ENCODE peak calls at places on chromosomes 16 and 17, in nine cellular contexts. Y is cardiac muscle cell, H is A549, L is mammary epithelial cell, X is uterus, E is IMR-90, M is left ventricle myocardium inferior, A is hepatocyte, G is GM12878. N is an unnamed sample.

GRCh38 chr17:50265690-50266306 is 8.5 kb upstream of the TMEM92 start:
- DNase-seq in Y (no peak), H (no peak), L (no peak), X (no peak), E (no peak), M (no peak), A (peak), G (no peak), N (no peak)

GRCh38 chr17:64496348-64496785 is 487 bp downstream of the POLG2 start:
- DNase-seq in Y (peak), H (no peak), L (no peak), X (no peak), E (no peak), M (no peak), A (no peak), G (no peak), N (peak)

GRCh38 chr17:75513667-75514052 is 1.7 kb downstream of the CASKIN2 start:
- DNase-seq in Y (no peak), H (no peak), L (no peak), X (no peak), E (no peak), M (no peak), A (no peak), G (no peak), N (no peak)

GRCh38 chr16:88920618-88921602 is 54.5 kb upstream of the PABPN1L start:
- DNase-seq in Y (no peak), H (no peak), L (no peak), X (peak), E (peak), M (peak), A (peak), G (no peak), N (peak)

GRCh38 chr16:70703041-70703834 is 17.4 kb upstream of the MTSS2 start:
- DNase-seq in Y (peak), H (no peak), L (no peak), X (peak), E (peak), M (peak), A (peak), G (no peak), N (peak)

GRCh38 chr16:89921131-89921698 is 1.9 kb upstream of the TUBB3 start:
- DNase-seq in Y (no peak), H (no peak), L (no peak), X (no peak), E (no peak), M (no peak), A (no peak), G (no peak), N (peak)

GRCh38 chr16:86668136-86668535 is 89.8 kb downstream of the FOXL1 start:
- DNase-seq in Y (peak), H (peak), L (peak), X (no peak), E (peak), M (no peak), A (peak), G (no peak), N (peak)

GRCh38 chr16:12504312-12504711 is 299.4 kb downstream of the CPPED1 start:
- DNase-seq in Y (no peak), H (no peak), L (no peak), X (no peak), E (peak), M (no peak), A (no peak), G (no peak), N (no peak)

GRCh38 chr17:69575346-69575761 is 160.9 kb downstream of the MAP2K6 start:
- DNase-seq in Y (no peak), H (peak), L (no peak), X (no peak), E (peak), M (no peak), A (no peak), G (no peak), N (peak)

GRCh38 chr17:19630651-19631050 is 17.9 kb upstream of the ALDH3A2 start:
- DNase-seq in Y (no peak), H (no peak), L (no peak), X (no peak), E (no peak), M (no peak), A (no peak), G (no peak), N (no peak)

GRCh38 chr16:51538707-51539604 is 387.9 kb upstream of the SALL1 start:
- DNase-seq in Y (no peak), H (peak), L (peak), X (no peak), E (peak), M (no peak), A (peak), G (no peak), N (peak)
- H3K27ac ChIP-seq in Y (no peak), H (peak), L (peak), X (no peak), E (peak), M (no peak), A (no peak), G (no peak), N (peak)

DNA sequence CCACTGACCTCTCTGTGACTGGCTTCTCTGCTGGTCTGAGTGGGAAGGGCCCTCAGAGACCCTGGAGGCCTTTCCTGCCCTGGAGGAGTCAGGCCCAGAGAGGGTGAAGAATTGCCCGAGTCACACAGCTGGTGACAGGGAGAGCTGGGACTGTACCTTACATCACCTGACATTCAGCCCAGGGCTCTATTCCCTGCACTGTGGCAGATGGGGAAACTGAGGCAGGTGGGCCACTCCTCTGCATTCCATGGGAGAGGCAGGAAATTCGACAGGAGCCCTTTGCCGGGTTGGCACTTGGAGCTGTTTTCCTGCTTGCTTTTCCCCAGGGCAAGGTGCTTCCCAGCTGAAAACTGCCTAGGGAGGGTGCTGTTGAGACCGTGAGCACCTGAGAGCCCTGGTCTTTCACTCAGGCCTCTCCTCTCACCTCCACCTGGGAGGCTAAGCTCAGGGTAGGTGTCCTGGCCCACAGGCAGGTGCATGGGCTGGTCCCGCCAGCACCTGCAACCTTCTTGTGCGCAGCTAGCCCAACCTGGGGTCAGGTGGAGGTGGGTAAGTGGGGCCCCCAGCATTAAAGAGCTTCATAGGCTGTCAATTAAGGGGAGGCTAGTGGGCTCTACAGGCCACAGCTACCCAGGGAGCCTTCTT is 8.5 kb downstream of the ADCY7 start:
- DNase-seq in Y (no peak), H (no peak), L (no peak), X (no peak), E (no peak), M (no peak), A (no peak), G (no peak), N (no peak)
- H3K27ac ChIP-seq in Y (no peak), H (no peak), L (no peak), X (no peak), E (no peak), M (peak), A (no peak), G (peak), N (no peak)

DNA sequence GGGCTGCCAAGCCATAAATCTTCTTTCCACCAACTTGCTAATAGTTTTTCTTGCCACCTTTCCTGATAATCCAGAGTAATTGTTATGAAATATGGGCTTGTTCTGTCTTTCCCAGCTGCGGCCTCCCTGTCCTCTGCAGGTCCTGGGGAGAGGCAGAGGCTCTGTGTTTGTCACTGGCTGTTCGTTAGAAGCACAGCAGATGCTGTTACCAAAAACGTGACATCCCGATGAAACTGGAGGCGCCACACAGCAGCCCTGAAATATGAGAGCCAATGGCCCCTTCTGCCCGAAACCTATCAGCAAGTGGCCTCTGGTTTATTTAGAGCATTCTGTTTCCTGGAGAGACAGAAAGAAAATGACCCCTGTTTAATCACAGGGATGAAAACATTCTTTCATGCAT is 115.1 kb upstream of the ANKFN1 start:
- DNase-seq in Y (no peak), H (no peak), L (no peak), X (no peak), E (no peak), M (no peak), A (no peak), G (no peak), N (no peak)
- H3K27ac ChIP-seq in Y (no peak), H (no peak), L (no peak), X (no peak), E (no peak), M (no peak), A (no peak), G (no peak), N (no peak)

GRCh38 chr16:68909099-68909733 is 65.9 kb downstream of the TANGO6 start:
- DNase-seq in Y (no peak), H (no peak), L (no peak), X (no peak), E (peak), M (no peak), A (peak), G (no peak), N (no peak)
- H3K27ac ChIP-seq in Y (no peak), H (peak), L (no peak), X (no peak), E (peak), M (no peak), A (peak), G (no peak), N (no peak)

DNA sequence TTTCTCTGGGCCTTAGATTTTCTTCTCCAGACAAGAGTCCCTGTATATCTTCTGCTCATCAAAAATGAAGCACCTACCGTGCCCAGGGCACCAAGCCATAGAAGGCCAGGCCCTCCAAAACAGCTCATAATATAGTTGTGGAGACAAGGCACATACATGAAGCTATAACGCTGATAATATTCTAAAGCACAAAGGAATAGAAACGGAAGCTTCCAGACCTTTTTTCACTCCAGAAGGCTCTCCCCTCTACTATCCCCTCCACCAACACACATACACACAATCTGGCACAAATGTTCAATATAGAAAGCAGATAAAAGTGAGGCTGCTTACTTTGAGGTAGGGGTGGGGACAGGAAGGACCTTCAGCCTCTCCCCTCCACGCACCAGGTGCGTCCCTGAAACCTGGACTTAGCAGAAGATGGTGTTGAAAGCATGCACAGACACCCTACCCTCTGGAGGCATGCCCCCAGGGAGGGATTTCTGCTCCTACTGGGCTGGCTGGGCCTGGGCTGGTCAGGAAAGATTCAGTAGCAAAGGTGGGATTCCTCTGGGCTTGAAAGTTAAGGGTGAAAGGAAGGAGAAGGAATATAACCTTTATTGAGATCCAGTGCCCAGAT is 14.1 kb upstream of the SUPT4H1 start:
- DNase-seq in Y (no peak), H (no peak), L (no peak), X (no peak), E (no peak), M (no peak), A (no peak), G (no peak), N (no peak)
- H3K27ac ChIP-seq in Y (peak), H (peak), L (no peak), X (no peak), E (no peak), M (no peak), A (peak), G (no peak), N (no peak)

GRCh38 chr17:9116311-9116820 is 95.1 kb downstream of the NTN1 start:
- DNase-seq in Y (no peak), H (no peak), L (no peak), X (no peak), E (no peak), M (no peak), A (no peak), G (no peak), N (no peak)
- H3K27ac ChIP-seq in Y (no peak), H (peak), L (no peak), X (peak), E (no peak), M (no peak), A (no peak), G (no peak), N (no peak)

DNA sequence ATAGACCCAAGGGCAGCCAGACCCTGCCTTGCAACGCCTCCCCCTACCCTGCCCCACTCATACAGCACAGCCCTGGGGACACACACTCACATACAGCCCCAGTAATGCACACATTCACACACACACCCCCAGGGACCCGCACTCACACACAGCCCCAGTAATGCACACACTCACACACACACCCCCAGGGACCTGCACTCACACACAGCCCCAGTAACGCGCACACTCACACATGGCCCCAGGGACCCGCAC is 3.1 kb downstream of the CCDC102A start:
- DNase-seq in Y (no peak), H (no peak), L (no peak), X (peak), E (no peak), M (no peak), A (no peak), G (no peak), N (no peak)
- H3K27ac ChIP-seq in Y (peak), H (peak), L (no peak), X (peak), E (no peak), M (peak), A (no peak), G (no peak), N (no peak)

GRCh38 chr17:47810200-47810821 is 11.3 kb downstream of the OSBPL7 start:
- DNase-seq in Y (peak), H (peak), L (peak), X (no peak), E (peak), M (no peak), A (peak), G (no peak), N (peak)
- H3K27ac ChIP-seq in Y (no peak), H (peak), L (peak), X (no peak), E (no peak), M (no peak), A (peak), G (no peak), N (peak)

N was measured in GM23248.